ENCODE peak calls at places on chromosomes 3 and 15, in six cellular contexts. M, F, K, U, X and E are unnamed samples.

GRCh38 chr3:65751123-65751700 is 287.5 kb downstream of the MAGI1 start:
- DNase-seq in M (no peak), F (peak), K (no peak), U (no peak), X (no peak), E (no peak)

GRCh38 chr3:127113571-127113891 is 79.4 kb upstream of the PRR23E start:
- DNase-seq in M (no peak), F (no peak), K (no peak), U (no peak), X (no peak), E (no peak)

GRCh38 chr3:102132370-102132769 is 283.1 kb downstream of the NFKBIZ start:
- DNase-seq in M (no peak), F (no peak), K (no peak), U (no peak), X (no peak), E (no peak)

GRCh38 chr3:9969632-9970019 is 17.0 kb downstream of the EMC3 start:
- DNase-seq in M (no peak), F (no peak), K (no peak), U (no peak), X (no peak), E (no peak)

GRCh38 chr3:141556034-141556433 is 69.2 kb downstream of the RASA2 start:
- DNase-seq in M (no peak), F (no peak), K (no peak), U (no peak), X (no peak), E (no peak)

GRCh38 chr15:37973856-37974255 is 39.4 kb downstream of the TMCO5A start:
- DNase-seq in M (no peak), F (no peak), K (no peak), U (no peak), X (no peak), E (no peak)

GRCh38 chr15:67188551-67189218 is 65.8 kb downstream of the AAGAB start:
- DNase-seq in M (no peak), F (no peak), K (no peak), U (no peak), X (no peak), E (peak)

GRCh38 chr15:83061680-83062079 is 5.4 kb downstream of the BTBD1 start:
- DNase-seq in M (no peak), F (no peak), K (no peak), U (no peak), X (peak), E (no peak)

GRCh38 chr3:119308355-119308754 is 14.2 kb downstream of the ARHGAP31 start:
- DNase-seq in M (no peak), F (no peak), K (no peak), U (no peak), X (no peak), E (no peak)

GRCh38 chr3:134718736-134719135 is 67.9 kb upstream of the KY start:
- DNase-seq in M (no peak), F (no peak), K (no peak), U (no peak), X (peak), E (no peak)

GRCh38 chr15:94168250-94168649 is 63.1 kb upstream of the MCTP2 start:
- DNase-seq in M (no peak), F (no peak), K (no peak), U (no peak), X (no peak), E (no peak)

GRCh38 chr3:36701903-36702374 is 62.4 kb downstream of the DCLK3 start:
- DNase-seq in M (no peak), F (no peak), K (no peak), U (no peak), X (no peak), E (no peak)

GRCh38 chr15:81302605-81303204 is 21.2 kb downstream of the STARD5 start:
- DNase-seq in M (no peak), F (no peak), K (no peak), U (no peak), X (no peak), E (no peak)

GRCh38 chr15:28107111-28107893 is 8.2 kb upstream of the OCA2 start:
- DNase-seq in M (no peak), F (peak), K (no peak), U (no peak), X (no peak), E (no peak)

GRCh38 chr15:80946576-80946975 is 43.0 kb downstream of the MESD start:
- DNase-seq in M (no peak), F (no peak), K (no peak), U (no peak), X (no peak), E (no peak)

GRCh38 chr3:100913870-100914654 is 79.2 kb downstream of the ABI3BP start:
- DNase-seq in M (no peak), F (no peak), K (no peak), U (no peak), X (no peak), E (no peak)

GRCh38 chr3:192851821-192852352 is 65.8 kb downstream of the MB21D2 start:
- DNase-seq in M (no peak), F (no peak), K (no peak), U (no peak), X (peak), E (no peak)

GRCh38 chr15:28943146-28943545 is 57.4 kb downstream of the APBA2 start:
- DNase-seq in M (no peak), F (no peak), K (no peak), U (no peak), X (no peak), E (no peak)

GRCh38 chr15:95682129-95682528 is 648.4 kb upstream of the NR2F2 start:
- DNase-seq in M (no peak), F (no peak), K (no peak), U (no peak), X (no peak), E (no peak)

GRCh38 chr3:171810278-171811058 is at the start of gene PLD1:
- DNase-seq in M (peak), F (peak), K (peak), U (no peak), X (peak), E (peak)

GRCh38 chr15:31215490-31216209 is 111.0 kb upstream of the KLF13 start:
- DNase-seq in M (peak), F (peak), K (peak), U (peak), X (no peak), E (peak)

GRCh38 chr15:75904241-75904631 is 558 bp downstream of the FBXO22 start:
- DNase-seq in M (no peak), F (no peak), K (peak), U (no peak), X (no peak), E (peak)

GRCh38 chr3:157572559-157573270 is 69.5 kb upstream of the VEPH1 start:
- DNase-seq in M (no peak), F (no peak), K (no peak), U (no peak), X (no peak), E (no peak)

GRCh38 chr15:48986240-48986639 is 22.5 kb upstream of the SHC4 start:
- DNase-seq in M (no peak), F (no peak), K (no peak), U (no peak), X (no peak), E (no peak)

GRCh38 chr15:69478259-69478687 is 25.7 kb downstream of the RPLP1 start:
- DNase-seq in M (peak), F (peak), K (peak), U (no peak), X (no peak), E (peak)